ENCODE peak calls at places on chromosomes 2 and 18, in nine cellular contexts. H is HCT116, W is PC-3, C is hepatocyte, R is GM23248, J is GM23338, K is SK-N-SH, X is neural progenitor cell, G is MM.1S. Y is an unnamed sample.

GRCh38 chr2:114684404-114684803 is 242.0 kb downstream of the DPP10 start:
- DNase-seq in K (no peak), C (no peak), H (no peak), J (peak), X (no peak), W (no peak), G (no peak), R (no peak), Y (no peak)

GRCh38 chr18:78984941-78985784 is 5.5 kb downstream of the SALL3 start:
- DNase-seq in G (no peak), C (no peak), J (peak), H (no peak), X (peak), K (no peak), W (peak), R (no peak), Y (peak)

GRCh38 chr2:64222351-64222750 is 78.1 kb upstream of the PELI1 start:
- DNase-seq in W (peak), X (no peak), K (no peak), H (no peak), G (no peak), J (no peak), C (no peak), R (peak), Y (no peak)

GRCh38 chr2:152452256-152452973 is 117.4 kb downstream of the FMNL2 start:
- DNase-seq in C (no peak), R (no peak), H (no peak), X (no peak), G (no peak), J (peak), K (no peak), W (no peak), Y (no peak)

GRCh38 chr2:225584821-225585220 is 185.3 kb downstream of the NYAP2 start:
- DNase-seq in W (no peak), K (peak), R (no peak), X (peak), J (no peak), H (peak), G (no peak), C (no peak), Y (peak)

GRCh38 chr2:231415029-231415428 is 19.5 kb downstream of the B3GNT7 start:
- DNase-seq in R (no peak), C (no peak), H (no peak), G (no peak), K (no peak), W (no peak), J (peak), X (no peak), Y (no peak)

GRCh38 chr18:75179819-75180600 is 28.9 kb downstream of the PTGR3 start:
- DNase-seq in C (no peak), X (no peak), J (no peak), K (no peak), W (no peak), R (no peak), H (no peak), G (no peak), Y (no peak)

GRCh38 chr18:6370410-6370809 is 44.3 kb downstream of the L3MBTL4 start:
- DNase-seq in G (no peak), H (no peak), R (no peak), J (no peak), K (peak), C (no peak), X (no peak), W (no peak), Y (no peak)

GRCh38 chr2:64228126-64228678 is 84.0 kb upstream of the PELI1 start:
- DNase-seq in G (peak), W (peak), K (peak), X (peak), R (peak), H (peak), C (peak), J (peak), Y (peak)

GRCh38 chr2:182436252-182436651 is 9.4 kb upstream of the PDE1A start:
- DNase-seq in G (no peak), J (no peak), H (no peak), R (no peak), W (no peak), K (no peak), C (no peak), X (no peak), Y (no peak)

GRCh38 chr2:27088644-27089043 is 2.1 kb downstream of the KHK start:
- DNase-seq in R (no peak), X (no peak), K (no peak), H (no peak), J (no peak), C (no peak), G (no peak), W (no peak), Y (no peak)

GRCh38 chr18:50862401-50862800 is 16.5 kb upstream of the ME2 start:
- DNase-seq in C (no peak), J (no peak), K (no peak), W (no peak), R (no peak), G (no peak), X (no peak), H (no peak), Y (peak)

GRCh38 chr18:2191180-2191790 is 380.0 kb downstream of the METTL4 start:
- DNase-seq in C (no peak), X (no peak), G (no peak), J (no peak), H (no peak), K (no peak), R (no peak), W (peak), Y (no peak)

GRCh38 chr2:53620961-53621360 is 146.6 kb upstream of the CHAC2 start:
- DNase-seq in X (no peak), H (no peak), W (no peak), G (no peak), K (no peak), C (no peak), J (no peak), R (no peak), Y (no peak)

GRCh38 chr2:206802654-206803514 is 37.5 kb downstream of the FASTKD2 start:
- DNase-seq in C (no peak), H (no peak), R (no peak), X (no peak), J (peak), W (no peak), K (no peak), G (no peak), Y (no peak)

GRCh38 chr2:233053928-233054774 is 6.0 kb upstream of the INPP5D start:
- DNase-seq in K (peak), G (peak), J (peak), X (peak), W (peak), C (peak), H (peak), R (peak), Y (peak)

GRCh38 chr2:120667981-120668380 is 67.7 kb upstream of the GLI2 start:
- DNase-seq in J (no peak), R (peak), C (no peak), G (no peak), K (no peak), W (peak), H (no peak), X (no peak), Y (no peak)

GRCh38 chr2:64766841-64767669 is 113.3 kb upstream of the SERTAD2 start:
- DNase-seq in K (peak), G (peak), C (no peak), X (peak), J (no peak), H (no peak), W (peak), R (peak), Y (peak)

GRCh38 chr2:9391961-9392695 is 31.2 kb downstream of the ITGB1BP1 start:
- DNase-seq in R (no peak), X (no peak), C (no peak), G (no peak), J (no peak), W (no peak), K (no peak), H (no peak), Y (no peak)

GRCh38 chr2:42859006-42859552 is 66.7 kb upstream of the HAAO start:
- DNase-seq in X (peak), J (peak), H (peak), C (peak), W (peak), K (peak), G (peak), R (peak), Y (peak)

GRCh38 chr18:63970803-63971191 is 916 bp downstream of the SERPINB8 start:
- DNase-seq in G (no peak), R (peak), H (no peak), W (peak), K (no peak), X (peak), J (peak), C (peak), Y (no peak)

GRCh38 chr2:172101008-172101706 is 1.5 kb downstream of the DLX2 start:
- DNase-seq in G (no peak), C (no peak), X (peak), R (peak), K (peak), J (peak), W (no peak), H (no peak), Y (no peak)

GRCh38 chr18:80247403-80247916 is at the start of gene PARD6G:
- DNase-seq in H (peak), W (peak), K (peak), C (peak), X (peak), R (peak), G (peak), J (peak), Y (peak)
- H3K27ac ChIP-seq in H (peak), W (no peak), K (peak), C (peak), X (no peak), R (no peak), G (no peak), J (no peak), Y (no peak)

DNA sequence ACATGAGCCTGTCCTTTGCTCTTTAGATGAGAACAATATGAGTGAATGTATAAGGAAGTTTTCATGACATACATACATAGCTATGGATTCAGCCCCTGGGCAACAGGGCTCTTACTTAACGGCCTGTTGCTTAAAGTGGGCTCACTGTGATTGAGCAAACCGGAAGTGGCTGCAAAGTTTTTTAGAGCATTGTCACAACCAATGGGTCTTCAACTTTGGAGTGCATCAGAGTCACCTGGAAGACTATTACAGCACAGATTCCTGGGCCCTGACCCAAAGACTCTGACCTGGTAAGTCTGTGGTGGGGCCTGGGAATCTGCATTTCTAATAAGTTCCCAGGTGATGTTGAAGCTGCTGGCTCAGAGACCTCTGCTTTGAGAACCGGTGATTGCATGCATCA is 106.3 kb upstream of the SEC11C start:
- DNase-seq in C (no peak), R (no peak), K (no peak), X (no peak), H (no peak), G (no peak), W (no peak), J (peak), Y (no peak)
- TF ChIP-seq EZH2phosphoT487 in C (no peak), R (no peak), K (no peak), X (no peak), H (no peak), G (no peak), W (no peak), J (no peak), Y (no peak)

DNA sequence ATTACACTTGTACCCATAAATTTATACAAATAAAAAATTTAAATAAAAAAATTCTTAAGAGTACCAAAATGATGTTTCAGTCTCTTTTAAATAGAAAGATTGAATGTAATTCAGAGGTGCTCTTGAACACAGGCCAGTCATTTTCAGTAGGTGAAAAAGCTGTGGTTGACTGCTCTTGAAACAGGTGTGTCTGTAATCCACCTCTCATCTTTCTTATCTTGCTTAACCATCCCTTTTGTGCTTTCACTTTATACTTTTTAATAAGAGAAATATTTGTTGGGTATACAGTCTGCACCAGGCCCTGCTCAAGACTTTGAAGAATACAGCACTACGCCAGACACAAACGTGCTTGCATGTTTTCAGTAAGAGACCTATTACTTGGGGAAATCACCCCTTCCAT is 3.8 kb upstream of the RTN4 start:
- DNase-seq in C (no peak), W (no peak), X (no peak), H (no peak), K (no peak), G (peak), R (no peak), J (no peak), Y (peak)
- H3K27ac ChIP-seq in C (no peak), W (no peak), X (no peak), H (no peak), K (no peak), G (peak), R (no peak), J (no peak), Y (no peak)

GRCh38 chr2:215635788-215636139 is 199.9 kb upstream of the FN1 start:
- DNase-seq in R (peak), W (peak), G (no peak), X (no peak), H (no peak), C (no peak), K (no peak), J (peak), Y (no peak)
- TF ChIP-seq EZH2phosphoT487 in R (no peak), W (no peak), G (no peak), X (no peak), H (no peak), C (no peak), K (no peak), J (no peak), Y (no peak)

DNA sequence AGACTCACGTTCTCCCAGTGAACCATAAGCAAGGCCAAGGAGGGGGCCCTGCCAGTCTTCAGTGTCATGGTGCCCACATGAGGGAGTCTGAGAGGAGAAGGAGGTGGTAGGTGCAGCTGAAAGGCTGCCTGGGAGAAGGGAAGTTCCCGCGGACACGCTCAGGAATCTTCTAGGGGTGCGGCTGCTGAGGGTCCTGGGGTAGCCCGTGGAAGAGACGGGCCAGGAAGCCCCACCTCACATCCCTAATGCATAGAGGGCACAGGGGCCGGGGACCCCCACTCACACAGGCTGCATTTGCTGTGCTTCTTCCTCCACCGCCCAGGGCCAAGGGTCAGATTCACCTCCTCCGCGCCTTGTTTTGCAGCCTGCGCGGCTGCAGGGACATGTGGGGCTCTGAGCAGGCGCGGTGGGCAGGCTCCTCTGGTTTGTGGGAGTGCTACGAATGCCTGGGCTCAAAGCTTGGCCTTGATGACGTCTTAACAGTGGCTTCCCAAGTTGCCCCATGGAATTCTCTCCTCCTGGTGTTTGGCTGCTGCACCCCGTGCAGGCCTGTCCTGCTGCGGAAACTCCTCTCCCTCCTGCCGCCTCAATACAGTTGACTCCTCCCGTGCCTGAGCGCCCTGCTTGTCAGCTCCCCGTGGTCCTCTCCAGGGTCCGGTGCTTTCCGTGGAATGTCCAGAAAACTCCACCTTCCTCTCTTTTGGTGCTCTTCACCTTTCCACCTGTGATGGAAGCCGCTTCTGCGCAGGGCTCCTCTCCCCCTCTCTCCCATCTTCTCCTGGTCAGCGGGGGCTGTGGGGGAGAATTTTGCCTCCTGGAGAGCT is 95.7 kb downstream of the VAPA start:
- DNase-seq in X (no peak), J (no peak), C (no peak), W (no peak), H (no peak), G (no peak), R (no peak), K (no peak), Y (no peak)
- H3K27ac ChIP-seq in X (no peak), J (no peak), C (peak), W (no peak), H (no peak), G (no peak), R (no peak), K (no peak), Y (no peak)